ENCODE peak calls at places on chromosomes 5 and 9, in four cellular contexts. U is BE2C, M is RWPE1, S is astrocyte of the spinal cord. G is an unnamed sample.
A peak's percentile ranks its signal among the peaks of the same experiment; 100 is the strongest.

GRCh38 chr9:99474186-99474585 is 252.1 kb downstream of the SEC61B start:
- DNase-seq in S (no peak), M (no peak), U (no peak), G (no peak)

GRCh38 chr9:68808481-68808880 is 103.4 kb downstream of the PIP5K1B start:
- DNase-seq in S (no peak), U (no peak), M (no peak), G (no peak)

GRCh38 chr9:110875275-110875674 is 163.0 kb downstream of the LPAR1 start:
- DNase-seq in S (no peak), M (no peak), U (no peak), G (no peak)

GRCh38 chr5:131627466-131627865 is 7.6 kb downstream of the RAPGEF6 start:
- DNase-seq in U (no peak), S (no peak), M (no peak), G (no peak)

GRCh38 chr5:117829646-117830045 is 1158.7 kb downstream of the DTWD2 start:
- DNase-seq in S (no peak), U (no peak), M (no peak), G (peak; percentile 3)

GRCh38 chr5:8842906-8843590 is 702.8 kb downstream of the SEMA5A start:
- DNase-seq in S (peak; percentile 23), U (no peak), M (no peak), G (no peak)

GRCh38 chr9:122900791-122901190 is 4.4 kb downstream of the RC3H2 start:
- DNase-seq in M (peak; percentile 20), U (no peak), S (peak; percentile 33), G (no peak)

GRCh38 chr5:139787568-139788293 is 7.9 kb upstream of the PSD2 start:
- DNase-seq in U (peak; percentile 91), S (peak; percentile 81), M (peak; percentile 97), G (peak; percentile 97)

GRCh38 chr9:17082343-17082742 is 52.5 kb upstream of the CNTLN start:
- DNase-seq in U (peak; percentile 52), M (no peak), S (peak; percentile 62), G (peak; percentile 33)

GRCh38 chr5:68817696-68818695 is 275.8 kb upstream of the SLC30A5 start:
- DNase-seq in S (no peak), U (peak; percentile 37), M (no peak), G (no peak)

GRCh38 chr5:39943811-39944210 is 519.0 kb upstream of the DAB2 start:
- DNase-seq in M (no peak), U (no peak), S (no peak), G (no peak)

GRCh38 chr9:71767421-71768321 is 642 bp downstream of the CEMIP2 start:
- DNase-seq in U (peak; percentile 9), M (no peak), S (no peak), G (peak; percentile 59)

GRCh38 chr5:33795532-33795931 is 96.3 kb downstream of the ADAMTS12 start:
- DNase-seq in U (no peak), S (no peak), M (no peak), G (no peak)

GRCh38 chr9:1837453-1838084 is 177.6 kb upstream of the SMARCA2 start:
- DNase-seq in M (peak; percentile 2), U (no peak), S (no peak), G (peak; percentile 59)

GRCh38 chr9:130663258-130664171 is 879 bp upstream of the PRDM12 start:
- DNase-seq in S (no peak), M (no peak), U (no peak), G (peak; percentile 53)

GRCh38 chr9:111843971-111844370 is 49.2 kb upstream of the SHOC1 start:
- DNase-seq in U (no peak), S (no peak), M (peak; percentile 86), G (no peak)

GRCh38 chr5:168875839-168876238 is 296.7 kb upstream of the PANK3 start:
- DNase-seq in M (no peak), S (no peak), U (no peak), G (no peak)

GRCh38 chr9:105911104-105911911 is 217.0 kb downstream of the TMEM38B start:
- DNase-seq in M (peak; percentile 19), S (peak; percentile 15), U (no peak), G (no peak)

GRCh38 chr5:75057551-75057950 is 5.2 kb upstream of the GCNT4 start:
- DNase-seq in S (no peak), M (no peak), U (no peak), G (no peak)

GRCh38 chr5:75055727-75056144 is 3.4 kb upstream of the GCNT4 start:
- DNase-seq in S (peak; percentile 63), U (no peak), M (no peak), G (no peak)

GRCh38 chr5:75062925-75063531 is 10.7 kb upstream of the GCNT4 start:
- DNase-seq in M (no peak), S (no peak), U (no peak), G (no peak)

GRCh38 chr5:75059887-75060286 is 7.5 kb upstream of the GCNT4 start:
- DNase-seq in U (no peak), M (no peak), S (no peak), G (no peak)

GRCh38 chr5:75058986-75059508 is 6.7 kb upstream of the GCNT4 start:
- DNase-seq in S (no peak), U (no peak), M (no peak), G (no peak)
- TF ChIP-seq CTCF in S (no peak), U (no peak), M (no peak), G (no peak)

DNA sequence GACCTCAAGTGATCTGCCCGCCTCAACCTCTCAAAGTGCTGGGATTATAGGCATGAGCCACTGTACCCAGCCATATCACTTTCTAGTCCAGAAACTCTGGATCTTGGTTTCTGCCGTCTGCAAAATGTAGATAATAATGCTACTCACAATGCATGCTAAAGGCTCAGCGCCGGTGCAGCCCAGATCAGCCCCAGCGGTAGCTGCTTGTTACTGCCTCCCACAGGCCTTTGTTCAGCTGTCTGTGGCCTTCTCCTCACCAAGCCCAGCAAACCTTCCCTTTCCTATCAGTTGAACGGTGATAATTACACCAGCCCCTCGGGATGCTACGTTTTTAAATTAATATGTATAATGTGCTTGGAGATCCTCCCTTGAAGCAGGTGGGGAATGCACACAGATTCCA is 26.2 kb upstream of the MSX2 start:
- DNase-seq in M (no peak), U (no peak), S (no peak), G (no peak)
- TF ChIP-seq CTCF in M (no peak), U (no peak), S (no peak), G (peak; percentile 13)

GRCh38 chr5:32057157-32058096 is 116.7 kb downstream of the GOLPH3 start:
- DNase-seq in M (no peak), U (no peak), S (no peak), G (no peak)
- TF ChIP-seq CTCF in M (peak; percentile 29), U (peak; percentile 20), S (peak; percentile 9), G (peak; percentile 18)

DNA sequence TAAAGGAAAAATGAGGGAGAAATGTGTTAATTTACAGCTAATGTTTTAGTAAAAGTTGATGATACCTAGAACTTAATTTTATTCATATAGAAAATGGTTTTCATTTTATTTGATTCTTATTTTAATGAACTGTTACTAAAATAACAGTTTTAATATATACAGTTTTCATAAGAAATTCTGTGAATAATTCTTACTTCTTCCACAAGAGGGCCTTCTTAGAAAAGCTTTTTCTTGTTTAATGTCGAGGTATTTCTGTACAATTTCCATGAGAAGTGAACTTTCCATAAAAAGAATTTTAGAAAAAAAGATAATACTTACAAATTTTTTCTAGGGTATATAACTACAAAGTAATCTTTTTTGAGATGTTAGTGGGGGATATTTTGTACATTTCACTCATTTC is 73.9 kb downstream of the KLF9 start:
- DNase-seq in M (peak; percentile 17), S (peak; percentile 55), U (no peak), G (no peak)
- TF ChIP-seq CTCF in M (peak; percentile 65), S (peak; percentile 25), U (peak; percentile 43), G (peak; percentile 48)

GRCh38 chr5:1232780-1233179 is 7.6 kb downstream of the SLC6A18 start:
- DNase-seq in S (no peak), M (no peak), U (no peak), G (no peak)
- TF ChIP-seq CTCF in S (no peak), M (no peak), U (no peak), G (no peak)

GRCh38 chr5:71778678-71779276 is 59.7 kb downstream of the CARTPT start:
- DNase-seq in U (peak; percentile 66), M (peak; percentile 55), S (peak; percentile 54), G (no peak)
- TF ChIP-seq CTCF in U (peak; percentile 96), M (peak; percentile 78), S (peak; percentile 87), G (peak; percentile 50)